ENCODE peak calls at places on chromosomes 12 and 14, in ten cellular contexts. E, H, J, L, C, Z, O, T, M and X are unnamed samples.
A peak's percentile ranks its signal among the peaks of the same experiment; 100 is the strongest.

GRCh38 chr14:44379292-44379977 is 127.6 kb downstream of the FSCB start:
- DNase-seq in E (no peak), H (no peak), J (no peak), L (no peak), C (peak; percentile 30), Z (no peak), O (no peak), T (no peak), M (no peak), X (no peak)

GRCh38 chr14:48125654-48126053 is 450.2 kb upstream of the MDGA2 start:
- DNase-seq in E (no peak), H (peak; percentile 44), J (no peak), L (no peak), C (no peak), Z (no peak), O (no peak), T (no peak), M (no peak), X (no peak)

GRCh38 chr12:9118161-9118560 is 2.4 kb upstream of the A2M start:
- DNase-seq in E (no peak), H (no peak), J (peak; percentile 31), L (no peak), C (no peak), Z (no peak), O (peak; percentile 22), T (no peak), M (no peak), X (peak; percentile 60)

GRCh38 chr12:6708968-6709394 is 8.4 kb upstream of the PIANP start:
- DNase-seq in E (no peak), H (no peak), J (no peak), L (no peak), C (no peak), Z (no peak), O (peak; percentile 60), T (no peak), M (no peak), X (peak; percentile 51)

GRCh38 chr12:100987552-100988277 is 193.1 kb downstream of the ANO4 start:
- DNase-seq in E (no peak), H (peak; percentile 77), J (no peak), L (peak; percentile 23), C (peak; percentile 54), Z (peak; percentile 26), O (peak; percentile 40), T (peak; percentile 27), M (no peak), X (peak; percentile 71)

GRCh38 chr14:67721851-67722250 is 20.2 kb downstream of the RDH12 start:
- DNase-seq in E (no peak), H (no peak), J (no peak), L (no peak), C (no peak), Z (no peak), O (no peak), T (no peak), M (no peak), X (no peak)

GRCh38 chr12:48110691-48111315 is 4.9 kb upstream of the SENP1 start:
- DNase-seq in E (no peak), H (no peak), J (no peak), L (no peak), C (no peak), Z (no peak), O (no peak), T (no peak), M (no peak), X (no peak)

GRCh38 chr12:123063535-123063934 is 83.1 kb downstream of the ARL6IP4 start:
- DNase-seq in E (no peak), H (peak; percentile 84), J (no peak), L (no peak), C (no peak), Z (no peak), O (no peak), T (no peak), M (no peak), X (no peak)

GRCh38 chr14:21300892-21301291 is 21.0 kb downstream of the RPGRIP1 start:
- DNase-seq in E (peak; percentile 48), H (peak; percentile 66), J (no peak), L (peak; percentile 21), C (no peak), Z (no peak), O (peak; percentile 17), T (no peak), M (peak; percentile 86), X (peak; percentile 75)

GRCh38 chr12:94676011-94676709 is 25.8 kb upstream of the TMCC3 start:
- DNase-seq in E (peak; percentile 35), H (no peak), J (peak; percentile 38), L (peak; percentile 39), C (peak; percentile 71), Z (no peak), O (peak; percentile 53), T (peak; percentile 37), M (no peak), X (peak; percentile 65)
- H3K27ac ChIP-seq in E (peak overlapping the region; percentile 65), H (no peak overlapping the region), J (no peak overlapping the region), L (peak overlapping the region; percentile 60), C (no peak overlapping the region), Z (peak overlapping the region; percentile 41), O (no peak overlapping the region), T (no peak overlapping the region), M (peak overlapping the region; percentile 85), X (no peak overlapping the region)

DNA sequence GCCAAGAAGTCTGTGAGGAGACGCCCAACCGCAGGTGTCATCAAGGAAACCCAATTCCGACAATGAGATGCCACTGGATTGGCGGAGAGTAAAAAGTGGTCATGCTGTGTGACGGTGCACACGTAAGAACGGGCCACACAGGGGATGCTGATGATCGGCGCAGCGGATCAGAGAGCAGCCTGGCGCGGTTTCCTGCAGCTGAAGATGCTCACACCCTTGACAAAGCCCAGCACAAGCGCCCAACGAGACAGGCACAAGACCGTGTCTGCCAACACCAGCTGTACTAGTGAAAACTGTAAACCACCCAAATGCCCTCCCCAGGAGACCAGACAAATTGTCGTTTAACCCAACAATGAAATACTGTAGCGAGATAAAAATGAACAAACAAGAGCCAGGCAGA is 55.7 kb downstream of the CCDC85C start:
- DNase-seq in E (no peak), H (no peak), J (no peak), L (no peak), C (no peak), Z (no peak), O (no peak), T (no peak), M (no peak), X (no peak)
- H3K4me1 ChIP-seq in E (peaks cover 24% of the 10 kb centered on the region), H (no peaks in the 10 kb centered on the region), J (no peaks in the 10 kb centered on the region), L (peaks cover 63% of the 10 kb centered on the region), C (peaks cover 31% of the 10 kb centered on the region), Z (peaks cover 17% of the 10 kb centered on the region), O (peaks cover 46% of the 10 kb centered on the region), T (peaks cover 5% of the 10 kb centered on the region), M (no peaks in the 10 kb centered on the region), X (no peaks in the 10 kb centered on the region)

GRCh38 chr12:92365836-92366235 is 220.2 kb upstream of the BTG1 start:
- DNase-seq in E (no peak), H (no peak), J (no peak), L (no peak), C (no peak), Z (no peak), O (no peak), T (no peak), M (no peak), X (no peak)

GRCh38 chr12:92365333-92365732 is 219.7 kb upstream of the BTG1 start:
- DNase-seq in E (no peak), H (no peak), J (no peak), L (no peak), C (no peak), Z (no peak), O (no peak), T (no peak), M (no peak), X (no peak)

GRCh38 chr12:92369643-92370042 is 224.0 kb upstream of the BTG1 start:
- DNase-seq in E (no peak), H (no peak), J (no peak), L (no peak), C (no peak), Z (no peak), O (no peak), T (no peak), M (no peak), X (no peak)

GRCh38 chr12:92370828-92371227 is 225.2 kb upstream of the BTG1 start:
- DNase-seq in E (no peak), H (no peak), J (no peak), L (no peak), C (no peak), Z (no peak), O (no peak), T (no peak), M (no peak), X (no peak)

GRCh38 chr12:92369061-92369460 is 223.4 kb upstream of the BTG1 start:
- DNase-seq in E (no peak), H (no peak), J (no peak), L (no peak), C (no peak), Z (no peak), O (no peak), T (no peak), M (no peak), X (no peak)
- H3K27ac ChIP-seq in E (no peak overlapping the region), H (no peak overlapping the region), J (no peak overlapping the region), L (no peak overlapping the region), C (no peak overlapping the region), Z (no peak overlapping the region), O (no peak overlapping the region), T (no peak overlapping the region), M (no peak overlapping the region), X (no peak overlapping the region)

GRCh38 chr12:130481392-130481879 is 143.7 kb downstream of the PIWIL1 start:
- DNase-seq in E (no peak), H (no peak), J (no peak), L (no peak), C (no peak), Z (no peak), O (no peak), T (no peak), M (no peak), X (no peak)
- H3K4me1 ChIP-seq in E (no peaks in the 10 kb centered on the region), H (no peaks in the 10 kb centered on the region), J (no peaks in the 10 kb centered on the region), L (no peaks in the 10 kb centered on the region), C (no peaks in the 10 kb centered on the region), Z (no peaks in the 10 kb centered on the region), O (no peaks in the 10 kb centered on the region), T (no peaks in the 10 kb centered on the region), M (no peaks in the 10 kb centered on the region), X (no peaks in the 10 kb centered on the region)

GRCh38 chr14:65880507-65880906 is 468.0 kb downstream of the FUT8 start:
- DNase-seq in E (no peak), H (no peak), J (no peak), L (no peak), C (peak; percentile 15), Z (no peak), O (no peak), T (no peak), M (no peak), X (no peak)
- H3K27ac ChIP-seq in E (no peak overlapping the region), H (no peak overlapping the region), J (no peak overlapping the region), L (no peak overlapping the region), C (no peak overlapping the region), Z (no peak overlapping the region), O (no peak overlapping the region), T (no peak overlapping the region), M (no peak overlapping the region), X (no peak overlapping the region)

GRCh38 chr12:49346659-49347306 is at the start of gene DNAJC22:
- DNase-seq in E (peak; percentile 38), H (peak; percentile 67), J (no peak), L (no peak), C (peak; percentile 42), Z (peak; percentile 34), O (peak; percentile 25), T (no peak), M (peak; percentile 87), X (no peak)
- H3K4me1 ChIP-seq in E (peaks cover 43% of the 10 kb centered on the region), H (peaks cover 3% of the 10 kb centered on the region), J (peaks cover 53% of the 10 kb centered on the region), L (peaks cover 53% of the 10 kb centered on the region), C (peaks cover 19% of the 10 kb centered on the region), Z (peaks cover 24% of the 10 kb centered on the region), O (peaks cover 48% of the 10 kb centered on the region), T (peaks cover 16% of the 10 kb centered on the region), M (peaks cover 56% of the 10 kb centered on the region), X (no peaks in the 10 kb centered on the region)

GRCh38 chr14:70889555-70889954 is 17.7 kb upstream of the PCNX1 start:
- DNase-seq in E (no peak), H (no peak), J (no peak), L (no peak), C (no peak), Z (no peak), O (no peak), T (no peak), M (no peak), X (no peak)
- H3K27ac ChIP-seq in E (no peak overlapping the region), H (no peak overlapping the region), J (no peak overlapping the region), L (no peak overlapping the region), C (no peak overlapping the region), Z (no peak overlapping the region), O (no peak overlapping the region), T (no peak overlapping the region), M (no peak overlapping the region), X (no peak overlapping the region)